ENCODE peak calls at places on chromosome 1, in eight cellular contexts. P is anterior cingulate cortex; F is HuH-7; D is OCI-M1; S is fibroblast of lung; N is NCI-H524; J is T-helper 9 cell; Z is activated naive CD4-positive, alpha-beta T cell. A is an unnamed sample.

GRCh38 chr1:202264300-202265075 is 70.9 kb downstream of the LGR6 start:
- DNase-seq in J (no peak), D (no peak), Z (no peak), S (no peak), F (no peak), N (no peak), P (no peak), A (no peak)

GRCh38 chr1:219581344-219581743 is 31.6 kb downstream of the ZC3H11B start:
- DNase-seq in J (no peak), S (no peak), Z (no peak), N (no peak), P (no peak), F (no peak), D (no peak), A (no peak)

GRCh38 chr1:215071078-215071477 is 11.5 kb upstream of the KCNK2 start:
- DNase-seq in S (no peak), P (no peak), D (no peak), Z (no peak), F (no peak), N (no peak), J (no peak), A (no peak)

GRCh38 chr1:153697873-153698647 is 19.6 kb downstream of the NPR1 start:
- DNase-seq in S (peak; percentile 61), F (no peak), D (no peak), Z (no peak), P (no peak), N (no peak), J (no peak), A (peak; percentile 18)

GRCh38 chr1:183812686-183813569 is 8.0 kb downstream of the RGL1 start:
- DNase-seq in J (no peak), N (no peak), P (no peak), F (no peak), S (peak; percentile 58), D (no peak), Z (no peak), A (no peak)

GRCh38 chr1:7930547-7931445 is 9.8 kb downstream of the TNFRSF9 start:
- DNase-seq in D (no peak), J (no peak), N (no peak), P (no peak), Z (no peak), S (no peak), F (no peak), A (no peak)

GRCh38 chr1:7117599-7118281 is 332.5 kb downstream of the CAMTA1 start:
- DNase-seq in N (peak; percentile 72), P (no peak), Z (no peak), D (peak; percentile 54), S (peak; percentile 84), J (no peak), F (no peak), A (no peak)

GRCh38 chr1:16324456-16324890 is 27.8 kb downstream of the FBXO42 start:
- DNase-seq in F (no peak), J (no peak), P (no peak), N (no peak), D (no peak), Z (no peak), S (peak; percentile 82), A (peak; percentile 18)

GRCh38 chr1:60589916-60590315 is 492.4 kb upstream of the NFIA start:
- DNase-seq in N (no peak), Z (no peak), D (no peak), P (peak; percentile 2), F (no peak), J (no peak), S (peak; percentile 27), A (no peak)

GRCh38 chr1:11187458-11187857 is 1.7 kb upstream of the ANGPTL7 start:
- DNase-seq in N (no peak), S (no peak), D (no peak), P (no peak), Z (no peak), J (no peak), F (no peak), A (no peak)

GRCh38 chr1:158145173-158145719 is 35.4 kb upstream of the CD1D start:
- DNase-seq in P (peak; percentile 15), S (peak; percentile 41), J (no peak), D (no peak), N (no peak), Z (no peak), F (no peak), A (peak; percentile 78)

GRCh38 chr1:76256289-76257223 is 182.0 kb downstream of the ST6GALNAC3 start:
- DNase-seq in J (no peak), Z (no peak), F (no peak), S (no peak), N (no peak), P (no peak), D (no peak), A (no peak)

GRCh38 chr1:161033751-161034150 is 5.0 kb downstream of the TSTD1 start:
- DNase-seq in P (no peak), N (no peak), Z (no peak), S (no peak), D (no peak), F (no peak), J (no peak), A (no peak)

GRCh38 chr1:100862591-100862990 is 32.1 kb downstream of the EXTL2 start:
- DNase-seq in D (no peak), S (peak; percentile 43), J (no peak), F (no peak), P (no peak), Z (no peak), N (no peak), A (no peak)

GRCh38 chr1:151059342-151060240 is at the start of gene CDC42SE1:
- DNase-seq in S (peak; percentile 77), F (peak; percentile 86), N (peak; percentile 81), J (peak; percentile 77), P (peak; percentile 67), D (peak; percentile 96), Z (peak; percentile 76), A (peak; percentile 82)

GRCh38 chr1:160169553-160170399 is 18.4 kb downstream of the ATP1A4 start:
- DNase-seq in S (no peak), F (no peak), J (no peak), D (no peak), Z (no peak), P (no peak), N (no peak), A (no peak)

GRCh38 chr1:109906160-109906838 is 4.3 kb upstream of the CSF1 start:
- DNase-seq in N (no peak), F (no peak), P (no peak), Z (peak; percentile 17), D (peak; percentile 14), J (peak; percentile 21), S (no peak), A (no peak)

GRCh38 chr1:77655431-77655974 is 27.0 kb downstream of the ZZZ3 start:
- DNase-seq in F (no peak), P (no peak), S (no peak), Z (no peak), D (no peak), N (peak; percentile 83), J (no peak), A (peak; percentile 35)

GRCh38 chr1:86502721-86503430 is 34.1 kb downstream of the CLCA1 start:
- DNase-seq in S (no peak), D (peak; percentile 52), P (no peak), F (no peak), Z (no peak), J (no peak), N (peak; percentile 75), A (no peak)

GRCh38 chr1:68229927-68230812 is 2.2 kb downstream of the WLS start:
- DNase-seq in F (no peak), N (peak; percentile 34), Z (no peak), S (peak; percentile 62), D (no peak), J (no peak), P (no peak), A (no peak)

GRCh38 chr1:116910379-116911165 is 856 bp downstream of the PTGFRN start:
- DNase-seq in Z (peak; percentile 20), S (no peak), F (peak; percentile 33), J (peak; percentile 29), N (peak; percentile 22), D (no peak), P (no peak), A (peak; percentile 70)

GRCh38 chr1:92924501-92924900 is 36.8 kb downstream of the DIPK1A start:
- DNase-seq in N (no peak), S (no peak), D (no peak), J (no peak), F (no peak), Z (no peak), P (no peak), A (no peak)

GRCh38 chr1:153921803-153922075 is 1.0 kb downstream of the GATAD2B start:
- DNase-seq in P (no peak), F (peak; percentile 6), J (no peak), N (peak; percentile 45), S (no peak), D (no peak), Z (no peak), A (no peak)

GRCh38 chr1:85267313-85267712 is 7.9 kb upstream of the C1orf52 start:
- DNase-seq in Z (no peak), J (no peak), F (no peak), P (no peak), N (no peak), S (no peak), D (no peak), A (no peak)

GRCh38 chr1:93591833-93592635 is 89.6 kb downstream of the BCAR3 start:
- DNase-seq in F (peak; percentile 63), Z (no peak), J (no peak), P (no peak), S (no peak), N (peak; percentile 85), D (no peak), A (peak; percentile 93)

GRCh38 chr1:101071470-101071886 is 45.9 kb upstream of the DPH5 start:
- DNase-seq in J (no peak), P (no peak), N (no peak), F (peak; percentile 9), Z (no peak), D (peak; percentile 93), S (peak; percentile 11), A (no peak)

GRCh38 chr1:160083968-160084770 is 2.8 kb downstream of the KCNJ9 start:
- DNase-seq in S (peak; percentile 23), Z (peak; percentile 71), P (no peak), N (peak; percentile 59), J (peak; percentile 69), D (no peak), F (peak; percentile 87), A (peak; percentile 93)

GRCh38 chr1:16296643-16297042 is 55.6 kb downstream of the FBXO42 start:
- DNase-seq in P (no peak), S (no peak), N (no peak), J (no peak), Z (no peak), F (no peak), D (no peak), A (no peak)

A was measured in body of pancreas.